ENCODE peak calls at places on chromosomes 12 and 14, in five cellular contexts. E is stimulated activated CD4-positive, alpha-beta T cell treated with anti-CD3 and anti-CD28 coated beads, TNF-alpha, amount 100 ng/mL, for 1 hour; X is activated B cell treated with CpG ODN at 0.5 μM for 24 hours; R is kidney tubule cell; O is neural crest cell. T is an unnamed sample.
A peak's percentile ranks its signal among the peaks of the same experiment; 100 is the strongest.

GRCh38 chr12:4112734-4113396 is 160.7 kb upstream of the CCND2 start:
- DNase-seq in E (no peak), O (no peak), R (no peak), X (no peak), T (no peak)

GRCh38 chr14:60253649-60254048 is 4.6 kb downstream of the PPM1A start:
- DNase-seq in X (no peak), E (no peak), R (no peak), O (no peak), T (no peak)

GRCh38 chr12:54025507-54026393 is 2.5 kb upstream of the HOXC6 start:
- DNase-seq in R (no peak), X (no peak), O (no peak), E (no peak), T (no peak)

GRCh38 chr14:92513966-92514843 is 624 bp downstream of the RIN3 start:
- DNase-seq in O (no peak), X (no peak), E (no peak), R (peak; percentile 40), T (no peak)

GRCh38 chr14:103594265-103594664 is 31.5 kb downstream of the COA8 start:
- DNase-seq in E (no peak), X (no peak), O (peak; percentile 65), R (peak; percentile 42), T (no peak)

GRCh38 chr12:16605666-16606116 is 271 bp downstream of the LMO3 start:
- DNase-seq in E (no peak), X (no peak), O (peak; percentile 3), R (peak; percentile 29), T (no peak)

GRCh38 chr14:97329701-97330100 is 532.5 kb downstream of the VRK1 start:
- DNase-seq in R (no peak), O (no peak), X (no peak), E (no peak), T (no peak)

GRCh38 chr12:6888360-6888759 is 15.3 kb upstream of the SPSB2 start:
- DNase-seq in X (no peak), R (no peak), O (no peak), E (no peak), T (no peak)

GRCh38 chr14:99133563-99134332 is 138.2 kb downstream of the BCL11B start:
- DNase-seq in E (no peak), X (no peak), R (no peak), O (no peak), T (no peak)

GRCh38 chr14:102930138-102930752 is 7.8 kb downstream of the AMN start:
- DNase-seq in X (no peak), R (no peak), E (no peak), O (peak; percentile 20), T (no peak)

GRCh38 chr12:72075401-72075800 is 136.8 kb downstream of the TPH2 start:
- DNase-seq in O (no peak), E (no peak), X (no peak), R (no peak), T (no peak)

GRCh38 chr12:124498178-124498869 is 69.1 kb downstream of the NCOR2 start:
- DNase-seq in R (no peak), E (no peak), X (no peak), O (no peak), T (no peak)

GRCh38 chr12:116609715-116610114 is 50.5 kb downstream of the MAP1LC3B2 start:
- DNase-seq in O (peak; percentile 30), R (no peak), X (no peak), E (no peak), T (no peak)

T was measured in stimulated activated CD8-positive, alpha-beta memory T cell treated with anti-CD3 and anti-CD28 coated beads, Interleukin-15, amount 100 ng/mL, for 1 hour.